ENCODE peak calls at places on chromosomes 7 and 10, in four cellular contexts. One of them, this sample, is unnamed.
A peak's percentile ranks its signal among the peaks of the same experiment; 100 is the strongest.

GRCh38 chr10:18418579-18419210 is 232.7 kb downstream of the NSUN6 start:
- DNase-seq in HepG2: no peak
- DNase-seq in H1: no peak
- DNase-seq in K562: no peak
- DNase-seq in this sample: no peak

GRCh38 chr10:624605-625334 is 64.7 kb downstream of the DIP2C start:
- DNase-seq in HepG2: peak; percentile 69
- DNase-seq in K562: no peak
- DNase-seq in H1: peak; percentile 38
- DNase-seq in this sample: no peak

GRCh38 chr10:98314577-98315284 is 46.7 kb upstream of the LOXL4 start:
- DNase-seq in H1: no peak
- DNase-seq in HepG2: no peak
- DNase-seq in K562: no peak
- DNase-seq in this sample: no peak

GRCh38 chr10:44576715-44577191 is 191.9 kb upstream of the CXCL12 start:
- DNase-seq in K562: no peak
- DNase-seq in HepG2: no peak
- DNase-seq in H1: no peak
- DNase-seq in this sample: no peak

GRCh38 chr7:143492043-143492471 is 14.4 kb downstream of the TAS2R41 start:
- DNase-seq in HepG2: no peak
- DNase-seq in K562: peak; percentile 79
- DNase-seq in H1: no peak
- DNase-seq in this sample: peak; percentile 93

GRCh38 chr7:129840757-129841156 is 112.0 kb downstream of the UBE2H start:
- DNase-seq in K562: no peak
- DNase-seq in H1: no peak
- DNase-seq in HepG2: no peak
- DNase-seq in this sample: no peak

GRCh38 chr10:34528320-34528719 is 286.8 kb downstream of the PARD3 start:
- DNase-seq in HepG2: peak; percentile 41
- DNase-seq in H1: peak; percentile 65
- DNase-seq in K562: no peak
- DNase-seq in this sample: peak; percentile 83

GRCh38 chr10:93152136-93152535 is 78.4 kb downstream of the CYP26A1 start:
- DNase-seq in HepG2: no peak
- DNase-seq in K562: no peak
- DNase-seq in H1: no peak
- DNase-seq in this sample: no peak

GRCh38 chr7:105218215-105218614 is 170.5 kb downstream of the SRPK2 start:
- DNase-seq in HepG2: no peak
- DNase-seq in K562: no peak
- DNase-seq in H1: peak; percentile 3
- DNase-seq in this sample: no peak

GRCh38 chr10:122042836-122043235 is 53.9 kb downstream of the TACC2 start:
- DNase-seq in K562: no peak
- DNase-seq in H1: no peak
- DNase-seq in HepG2: no peak
- DNase-seq in this sample: no peak

GRCh38 chr10:18561861-18562551 is 89.4 kb downstream of the NSUN6 start:
- DNase-seq in HepG2: no peak
- DNase-seq in K562: no peak
- DNase-seq in H1: no peak
- DNase-seq in this sample: no peak

GRCh38 chr10:4543943-4544540 is 282.0 kb upstream of the AKR1E2 start:
- DNase-seq in K562: no peak
- DNase-seq in H1: no peak
- DNase-seq in HepG2: no peak
- DNase-seq in this sample: no peak

GRCh38 chr10:95295031-95295755 is 4.4 kb upstream of the PDLIM1 start:
- DNase-seq in K562: peak; percentile 27
- DNase-seq in H1: no peak
- DNase-seq in HepG2: no peak
- DNase-seq in this sample: peak; percentile 61

GRCh38 chr7:77338883-77339629 is 77.1 kb downstream of the GSAP start:
- DNase-seq in H1: no peak
- DNase-seq in K562: no peak
- DNase-seq in HepG2: peak; percentile 35
- DNase-seq in this sample: no peak

GRCh38 chr7:114073711-114074110 is 154.9 kb upstream of the PPP1R3A start:
- DNase-seq in K562: no peak
- DNase-seq in H1: no peak
- DNase-seq in HepG2: no peak
- DNase-seq in this sample: no peak

DNA sequence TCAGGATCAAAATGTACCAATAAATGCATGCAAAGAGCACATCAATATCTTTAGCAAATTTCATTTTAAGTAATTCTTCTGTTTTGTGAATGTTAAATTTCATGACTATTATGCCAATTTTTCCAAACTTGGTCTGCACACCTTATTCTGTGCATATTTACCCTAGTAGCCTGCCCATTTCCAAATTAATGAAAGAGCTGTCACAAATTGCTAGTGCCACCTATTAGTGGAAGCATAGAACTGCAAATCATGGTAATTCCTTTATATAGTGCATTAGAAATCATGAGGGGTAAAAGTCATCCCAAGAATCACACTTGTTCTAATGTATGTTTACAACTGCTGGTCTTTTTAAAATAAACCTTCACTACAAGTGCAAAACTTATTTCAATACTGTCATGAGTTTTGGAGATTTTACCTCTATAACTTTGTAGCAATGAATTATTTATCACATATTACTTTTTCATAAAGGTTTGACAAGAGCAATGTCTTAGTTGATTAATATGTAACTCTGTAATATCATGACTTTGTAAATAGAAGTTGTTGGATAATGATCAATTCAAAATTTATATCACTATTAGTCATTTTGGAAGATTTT is 5.7 kb downstream of the SEMA3A start:
- DNase-seq in K562: no peak
- DNase-seq in H1: no peak
- DNase-seq in HepG2: peak; percentile 6
- DNase-seq in this sample: peak; percentile 66
- TF ChIP-seq JUN in K562: no peak
- TF ChIP-seq JUN in H1: no peak
- TF ChIP-seq JUN in HepG2: no peak
- TF ChIP-seq JUN in this sample: no peak

GRCh38 chr7:50599385-50599784 is 34.2 kb upstream of the DDC start:
- DNase-seq in H1: no peak
- DNase-seq in K562: no peak
- DNase-seq in HepG2: no peak
- DNase-seq in this sample: no peak
- H3K27ac ChIP-seq in H1: no peak overlapping the region
- H3K27ac ChIP-seq in K562: no peak overlapping the region
- H3K27ac ChIP-seq in HepG2: no peak overlapping the region
- H3K27ac ChIP-seq in this sample: no peak overlapping the region

DNA sequence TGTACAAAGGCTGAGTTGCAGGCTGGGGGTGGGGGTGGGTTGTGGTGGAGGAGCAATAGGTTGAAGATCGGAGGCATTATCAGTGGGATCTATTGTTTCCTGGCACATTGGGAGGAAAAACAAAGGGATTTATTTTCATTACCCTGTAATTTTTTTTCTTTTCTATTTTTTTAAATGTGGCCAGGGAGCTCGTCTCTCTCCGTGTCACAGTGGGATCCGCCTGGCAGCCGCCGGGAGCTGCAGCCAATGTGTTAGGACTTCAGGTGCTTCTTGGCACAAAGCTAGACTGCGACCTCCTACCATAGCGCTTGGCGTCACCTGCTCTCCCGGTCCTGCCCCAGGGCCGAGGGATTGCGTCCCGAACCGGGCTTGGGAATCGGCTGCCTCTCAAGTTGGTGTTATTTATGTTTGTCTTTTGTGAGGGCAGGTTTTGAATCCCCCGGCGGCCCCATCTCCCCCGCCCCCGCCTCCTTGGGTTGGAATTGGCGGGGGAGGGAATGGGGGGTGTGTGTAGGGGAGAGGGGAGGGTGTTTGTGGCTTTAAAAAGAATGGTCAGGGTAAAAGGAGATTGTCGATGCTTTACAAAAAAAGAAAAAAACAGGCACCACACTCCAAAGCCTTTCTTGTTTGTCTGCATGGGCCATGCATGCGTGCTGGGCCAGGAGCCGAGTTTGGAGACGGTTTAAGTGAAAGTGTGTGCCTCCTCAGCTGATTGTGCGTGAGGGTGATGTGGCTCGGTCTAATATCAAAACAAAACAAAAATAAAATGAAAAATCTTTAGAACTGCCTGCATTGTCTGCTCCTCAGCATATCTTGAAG is 1.0 kb downstream of the PPP1R9A start:
- DNase-seq in HepG2: peak; percentile 54
- DNase-seq in K562: no peak
- DNase-seq in H1: peak; percentile 38
- DNase-seq in this sample: peak; percentile 32
- H3K27me3 ChIP-seq in HepG2: no peaks in the 10 kb centered on the region
- H3K27me3 ChIP-seq in K562: no peaks in the 10 kb centered on the region
- H3K27me3 ChIP-seq in H1: no peaks in the 10 kb centered on the region
- H3K27me3 ChIP-seq in this sample: peaks cover 15% of the 10 kb centered on the region

GRCh38 chr7:14894826-14895225 is 7.7 kb downstream of the DGKB start:
- DNase-seq in H1: no peak
- DNase-seq in K562: no peak
- DNase-seq in HepG2: no peak
- DNase-seq in this sample: peak; percentile 33

GRCh38 chr7:14888904-14889482 is 13.6 kb downstream of the DGKB start:
- DNase-seq in HepG2: no peak
- DNase-seq in K562: no peak
- DNase-seq in H1: no peak
- DNase-seq in this sample: no peak

GRCh38 chr7:14892961-14893360 is 9.6 kb downstream of the DGKB start:
- DNase-seq in K562: no peak
- DNase-seq in H1: no peak
- DNase-seq in HepG2: no peak
- DNase-seq in this sample: peak; percentile 4

GRCh38 chr7:14886533-14886932 is 16.0 kb downstream of the DGKB start:
- DNase-seq in K562: no peak
- DNase-seq in HepG2: no peak
- DNase-seq in H1: no peak
- DNase-seq in this sample: no peak

DNA sequence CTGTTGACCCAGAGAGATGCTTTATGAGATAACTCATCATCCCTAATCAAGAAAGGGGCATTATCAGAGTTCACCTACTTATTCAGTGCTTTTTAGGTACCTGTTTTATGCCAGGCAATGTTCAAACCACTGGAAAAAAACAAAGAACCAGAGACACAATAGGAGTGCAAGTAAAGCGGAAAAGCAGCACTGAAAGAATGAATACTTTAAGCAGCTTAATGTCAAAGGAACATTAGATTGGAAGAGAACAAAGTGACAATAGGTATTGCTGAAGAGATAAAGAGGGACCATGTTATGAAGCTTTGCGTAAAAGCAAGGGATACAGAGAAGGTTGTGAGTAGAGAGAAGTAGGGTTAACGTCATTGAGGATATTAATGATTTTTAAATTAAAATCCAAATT is 11.3 kb downstream of the DGKB start:
- DNase-seq in H1: no peak
- DNase-seq in K562: no peak
- DNase-seq in HepG2: no peak
- DNase-seq in this sample: no peak
- TF ChIP-seq JUN in H1: no peak
- TF ChIP-seq JUN in K562: no peak
- TF ChIP-seq JUN in HepG2: no peak
- TF ChIP-seq JUN in this sample: no peak

GRCh38 chr10:99742240-99742639 is 10.2 kb downstream of the CUTC start:
- DNase-seq in K562: no peak
- DNase-seq in H1: no peak
- DNase-seq in HepG2: no peak
- DNase-seq in this sample: no peak

GRCh38 chr10:99743841-99744240 is 11.8 kb downstream of the CUTC start:
- DNase-seq in HepG2: no peak
- DNase-seq in K562: no peak
- DNase-seq in H1: no peak
- DNase-seq in this sample: no peak

GRCh38 chr10:99740261-99740660 is 8.2 kb downstream of the CUTC start:
- DNase-seq in HepG2: no peak
- DNase-seq in K562: no peak
- DNase-seq in H1: no peak
- DNase-seq in this sample: no peak

GRCh38 chr10:99740933-99741559 is 9.0 kb downstream of the CUTC start:
- DNase-seq in K562: no peak
- DNase-seq in HepG2: no peak
- DNase-seq in H1: no peak
- DNase-seq in this sample: no peak

GRCh38 chr10:99742701-99743100 is 10.7 kb downstream of the CUTC start:
- DNase-seq in K562: no peak
- DNase-seq in H1: no peak
- DNase-seq in HepG2: no peak
- DNase-seq in this sample: no peak
- H3K27ac ChIP-seq in K562: no peak overlapping the region
- H3K27ac ChIP-seq in H1: no peak overlapping the region
- H3K27ac ChIP-seq in HepG2: no peak overlapping the region
- H3K27ac ChIP-seq in this sample: no peak overlapping the region

GRCh38 chr7:1591876-1592275 is 22.0 kb upstream of the PSMG3 start:
- DNase-seq in K562: no peak
- DNase-seq in HepG2: no peak
- DNase-seq in H1: no peak
- DNase-seq in this sample: no peak

GRCh38 chr7:1590887-1591286 is 21.1 kb upstream of the PSMG3 start:
- DNase-seq in K562: no peak
- DNase-seq in H1: no peak
- DNase-seq in HepG2: no peak
- DNase-seq in this sample: no peak

GRCh38 chr7:1592299-1592842 is 22.5 kb upstream of the PSMG3 start:
- DNase-seq in HepG2: no peak
- DNase-seq in H1: no peak
- DNase-seq in K562: no peak
- DNase-seq in this sample: no peak

GRCh38 chr7:1590476-1590875 is 20.6 kb upstream of the PSMG3 start:
- DNase-seq in K562: no peak
- DNase-seq in H1: no peak
- DNase-seq in HepG2: no peak
- DNase-seq in this sample: no peak

GRCh38 chr7:1591396-1591795 is 21.6 kb upstream of the PSMG3 start:
- DNase-seq in K562: no peak
- DNase-seq in HepG2: no peak
- DNase-seq in H1: no peak
- DNase-seq in this sample: no peak
- H3K27me3 ChIP-seq in K562: peaks cover 75% of the 10 kb centered on the region
- H3K27me3 ChIP-seq in HepG2: peaks cover 5% of the 10 kb centered on the region
- H3K27me3 ChIP-seq in H1: no peaks in the 10 kb centered on the region
- H3K27me3 ChIP-seq in this sample: peaks cover 13% of the 10 kb centered on the region

This sample was measured in endothelial cell of umbilical vein.